ENCODE peak calls at places on chromosomes 6 and 20, in nine cellular contexts. L, Y, I, A, H, O, E, W and K are unnamed samples.

GRCh38 chr20:33677991-33678431 is 3.8 kb upstream of the NECAB3 start:
- DNase-seq in L (no peak), Y (peak; percentile 68), I (no peak), A (no peak), H (no peak), O (no peak), E (no peak), W (peak; percentile 82), K (no peak)

GRCh38 chr20:45649312-45649863 is 18.3 kb upstream of the WFDC9 start:
- DNase-seq in L (no peak), Y (no peak), I (no peak), A (no peak), H (no peak), O (no peak), E (no peak), W (no peak), K (no peak)

GRCh38 chr6:5367510-5367909 is 106.2 kb downstream of the FARS2 start:
- DNase-seq in L (no peak), Y (no peak), I (no peak), A (no peak), H (no peak), O (no peak), E (no peak), W (no peak), K (no peak)

GRCh38 chr6:134813146-134813545 is 136.8 kb downstream of the ALDH8A1 start:
- DNase-seq in L (no peak), Y (no peak), I (no peak), A (no peak), H (no peak), O (peak; percentile 61), E (peak; percentile 61), W (no peak), K (no peak)

GRCh38 chr6:35441205-35441604 is 10.9 kb upstream of the FANCE start:
- DNase-seq in L (no peak), Y (no peak), I (no peak), A (no peak), H (no peak), O (no peak), E (no peak), W (no peak), K (no peak)

GRCh38 chr20:23270427-23270911 is 80.1 kb upstream of the NXT1 start:
- DNase-seq in L (peak; percentile 31), Y (no peak), I (no peak), A (no peak), H (no peak), O (peak; percentile 71), E (peak; percentile 87), W (no peak), K (no peak)

GRCh38 chr20:57667924-57668782 is 41.7 kb downstream of the PMEPA1 start:
- DNase-seq in L (no peak), Y (no peak), I (peak; percentile 67), A (peak; percentile 62), H (no peak), O (no peak), E (no peak), W (no peak), K (no peak)

GRCh38 chr6:168713839-168714238 is 272.9 kb downstream of the SMOC2 start:
- DNase-seq in L (no peak), Y (no peak), I (peak; percentile 79), A (peak; percentile 59), H (no peak), O (no peak), E (no peak), W (no peak), K (no peak)

GRCh38 chr20:56359212-56360132 is 698 bp downstream of the FAM210B start:
- DNase-seq in L (peak; percentile 86), Y (peak; percentile 60), I (peak; percentile 47), A (peak; percentile 38), H (no peak), O (peak; percentile 73), E (peak; percentile 73), W (peak; percentile 66), K (peak; percentile 54)

GRCh38 chr6:31970604-31971271 is 1.2 kb downstream of the DXO start:
- DNase-seq in L (peak; percentile 84), Y (no peak), I (peak; percentile 27), A (peak; percentile 35), H (no peak), O (no peak), E (no peak), W (peak; percentile 53), K (peak; percentile 69)

GRCh38 chr20:35742741-35743523 is 872 bp upstream of the RBM39 start:
- DNase-seq in L (no peak), Y (no peak), I (no peak), A (no peak), H (no peak), O (peak; percentile 43), E (no peak), W (no peak), K (no peak)

GRCh38 chr6:169101036-169101805 is 152.4 kb downstream of the THBS2 start:
- DNase-seq in L (no peak), Y (no peak), I (no peak), A (no peak), H (no peak), O (no peak), E (peak; percentile 85), W (no peak), K (no peak)

GRCh38 chr6:27332692-27333641 is 20.9 kb upstream of the POM121L2 start:
- DNase-seq in L (no peak), Y (no peak), I (no peak), A (no peak), H (peak; percentile 14), O (peak; percentile 59), E (peak; percentile 55), W (peak; percentile 48), K (no peak)

GRCh38 chr6:170376386-170377084 is 70.0 kb downstream of the FAM120B start:
- DNase-seq in L (no peak), Y (no peak), I (no peak), A (no peak), H (no peak), O (no peak), E (no peak), W (no peak), K (no peak)

GRCh38 chr6:71496018-71496800 is 207.6 kb downstream of the OGFRL1 start:
- DNase-seq in L (no peak), Y (no peak), I (peak; percentile 25), A (no peak), H (no peak), O (peak; percentile 39), E (no peak), W (no peak), K (no peak)

DNA sequence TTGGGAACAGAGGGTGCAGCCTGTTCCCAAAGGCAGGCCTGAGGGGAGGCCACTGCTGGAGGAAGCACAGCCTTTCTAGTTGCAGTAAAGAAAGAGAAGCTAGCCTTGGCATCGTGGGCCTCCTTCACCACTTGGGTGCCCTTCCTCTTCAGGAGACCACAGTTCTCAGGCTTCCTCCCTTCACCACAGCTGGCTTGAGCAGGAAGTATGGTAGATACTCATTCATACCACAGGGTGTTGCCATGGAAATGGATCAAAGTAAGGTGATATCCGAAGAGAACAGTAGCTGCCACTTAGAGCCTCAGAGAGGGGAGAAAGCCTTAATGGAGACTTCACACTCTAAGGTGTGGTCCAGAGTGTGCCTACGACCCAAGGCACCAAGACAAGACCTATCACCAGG is 120.4 kb upstream of the RIPOR2 start:
- DNase-seq in L (peak; percentile 84), Y (no peak), I (peak; percentile 28), A (no peak), H (no peak), O (no peak), E (no peak), W (no peak), K (no peak)
- H3K4me1 ChIP-seq in L (peaks cover 58% of the 10 kb centered on the region), Y (no peaks in the 10 kb centered on the region), I (no peaks in the 10 kb centered on the region), A (peaks cover 40% of the 10 kb centered on the region), H (peaks cover 24% of the 10 kb centered on the region), O (peaks cover 8% of the 10 kb centered on the region), E (peaks cover 19% of the 10 kb centered on the region), W (peaks cover under 1% of the 10 kb centered on the region), K (no peaks in the 10 kb centered on the region)

GRCh38 chr20:18258126-18258860 is 30.0 kb upstream of the ZNF133 start:
- DNase-seq in L (no peak), Y (no peak), I (no peak), A (no peak), H (no peak), O (no peak), E (no peak), W (no peak), K (no peak)
- TF ChIP-seq CTCF in L (no peak), Y (no peak), I (no peak), A (no peak), H (no peak), O (no peak), E (no peak), W (no peak), K (no peak)

GRCh38 chr20:49682798-49683197 is 30.9 kb downstream of the B4GALT5 start:
- DNase-seq in L (no peak), Y (no peak), I (no peak), A (no peak), H (no peak), O (no peak), E (no peak), W (no peak), K (no peak)
- H3K4me1 ChIP-seq in L (peaks cover 100% of the 10 kb centered on the region), Y (peaks cover 68% of the 10 kb centered on the region), I (peaks cover 43% of the 10 kb centered on the region), A (peaks cover 100% of the 10 kb centered on the region), H (peaks cover 11% of the 10 kb centered on the region), O (peaks cover 15% of the 10 kb centered on the region), E (peaks cover 26% of the 10 kb centered on the region), W (peaks cover 19% of the 10 kb centered on the region), K (peaks cover 4% of the 10 kb centered on the region)

GRCh38 chr6:127102859-127103258 is 15.6 kb upstream of the RSPO3 start:
- DNase-seq in L (no peak), Y (no peak), I (no peak), A (no peak), H (no peak), O (no peak), E (no peak), W (no peak), K (no peak)

GRCh38 chr6:127096167-127096566 is 22.3 kb upstream of the RSPO3 start:
- DNase-seq in L (no peak), Y (no peak), I (no peak), A (no peak), H (no peak), O (no peak), E (no peak), W (no peak), K (no peak)

GRCh38 chr6:127102299-127102698 is 16.2 kb upstream of the RSPO3 start:
- DNase-seq in L (no peak), Y (no peak), I (no peak), A (no peak), H (no peak), O (peak; percentile 99), E (peak; percentile 85), W (no peak), K (no peak)

GRCh38 chr6:127103482-127103881 is 15.0 kb upstream of the RSPO3 start:
- DNase-seq in L (no peak), Y (no peak), I (no peak), A (no peak), H (no peak), O (peak; percentile 41), E (no peak), W (no peak), K (no peak)

DNA sequence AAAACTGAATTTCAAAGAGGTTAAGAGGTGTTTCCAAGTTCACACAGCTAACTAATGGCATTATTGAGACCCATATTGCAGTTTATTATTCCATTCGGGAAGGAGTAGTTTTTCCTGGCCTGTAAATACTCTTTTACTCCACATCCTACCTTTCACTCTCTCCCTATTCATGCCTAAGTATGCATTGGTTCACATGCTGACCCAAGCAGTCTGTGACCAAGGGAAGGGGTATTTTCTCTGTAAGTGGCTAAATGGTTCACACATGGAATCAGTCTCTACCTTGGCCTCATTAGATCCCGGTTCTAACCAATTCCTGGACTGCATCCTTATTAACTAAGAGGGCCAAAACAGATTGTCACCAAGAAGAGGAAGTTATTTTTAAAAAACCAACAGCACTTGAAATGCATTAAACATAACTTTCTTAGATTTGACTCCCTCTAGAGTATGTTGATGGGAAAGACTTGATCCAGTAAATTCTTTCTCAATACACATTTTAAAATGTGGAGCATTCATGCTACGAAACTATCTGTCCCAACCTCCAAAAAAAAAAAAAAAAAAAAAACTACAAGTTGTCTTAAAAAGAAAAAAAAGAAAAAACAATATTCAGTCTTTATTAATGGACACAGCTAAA is 17.8 kb upstream of the RSPO3 start:
- DNase-seq in L (no peak), Y (no peak), I (no peak), A (no peak), H (no peak), O (peak; percentile 63), E (no peak), W (no peak), K (no peak)
- TF ChIP-seq CTCF in L (no peak), Y (no peak), I (peak; percentile 11), A (no peak), H (no peak), O (peak; percentile 40), E (peak; percentile 34), W (no peak), K (no peak)